ENCODE peak calls at places on chromosomes 4 and X, in seven cellular contexts. Z, Y, N, U, R, F and B are unnamed samples.

GRCh38 chr4:26088433-26088928 is 174.5 kb downstream of the SMIM20 start:
- DNase-seq in Z (no peak), Y (peak), N (no peak), U (no peak), R (no peak), F (peak), B (peak)

GRCh38 chr4:100504086-100504874 is 13.5 kb downstream of the EMCN start:
- DNase-seq in Z (no peak), Y (peak), N (no peak), U (no peak), R (no peak), F (no peak), B (no peak)

GRCh38 chr4:80507507-80507906 is 172.0 kb downstream of the CFAP299 start:
- DNase-seq in Z (no peak), Y (no peak), N (no peak), U (no peak), R (no peak), F (no peak), B (no peak)

GRCh38 chr4:113560579-113560978 is 201.0 kb downstream of the CAMK2D start:
- DNase-seq in Z (no peak), Y (peak), N (no peak), U (no peak), R (no peak), F (no peak), B (peak)

GRCh38 chr4:89482248-89482647 is 174.6 kb upstream of the GPRIN3 start:
- DNase-seq in Z (peak), Y (peak), N (peak), U (peak), R (no peak), F (peak), B (peak)

GRCh38 chr4:8144359-8144758 is 14.3 kb downstream of the ABLIM2 start:
- DNase-seq in Z (peak), Y (peak), N (no peak), U (no peak), R (no peak), F (no peak), B (peak)

GRCh38 chr4:78244691-78245485 is 187.8 kb downstream of the FRAS1 start:
- DNase-seq in Z (no peak), Y (no peak), N (no peak), U (no peak), R (no peak), F (peak), B (no peak)

GRCh38 chr4:38894340-38894982 is 26.9 kb downstream of the FAM114A1 start:
- DNase-seq in Z (no peak), Y (peak), N (no peak), U (peak), R (no peak), F (no peak), B (no peak)

GRCh38 chr4:152209772-152210493 is 326.0 kb downstream of the FBXW7 start:
- DNase-seq in Z (no peak), Y (no peak), N (no peak), U (no peak), R (no peak), F (no peak), B (no peak)

DNA sequence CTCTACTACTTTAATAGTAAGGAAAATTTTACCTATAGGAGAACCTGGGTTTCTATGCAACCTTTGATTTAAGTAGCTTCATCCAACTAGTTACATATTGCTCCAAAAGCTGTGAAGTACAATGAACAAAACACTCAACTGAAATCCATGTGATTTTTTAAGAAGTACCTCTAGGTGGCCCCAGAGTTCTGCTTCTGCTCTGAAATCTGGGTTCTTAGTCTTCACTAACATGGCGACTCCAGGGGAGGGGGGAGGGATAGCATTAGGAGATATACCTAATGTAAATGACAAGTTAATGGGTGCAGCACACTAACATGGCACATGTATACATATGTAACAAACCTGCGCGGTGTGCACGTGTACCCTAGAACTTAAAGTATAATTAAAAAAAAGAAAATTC is 73.4 kb upstream of the MAGEB2 start:
- DNase-seq in Z (peak), Y (peak), N (peak), U (peak), R (no peak), F (peak), B (peak)
- TF ChIP-seq CTCF in Z (peak), Y (peak), N (peak), U (peak), R (no peak), F (peak), B (peak)

DNA sequence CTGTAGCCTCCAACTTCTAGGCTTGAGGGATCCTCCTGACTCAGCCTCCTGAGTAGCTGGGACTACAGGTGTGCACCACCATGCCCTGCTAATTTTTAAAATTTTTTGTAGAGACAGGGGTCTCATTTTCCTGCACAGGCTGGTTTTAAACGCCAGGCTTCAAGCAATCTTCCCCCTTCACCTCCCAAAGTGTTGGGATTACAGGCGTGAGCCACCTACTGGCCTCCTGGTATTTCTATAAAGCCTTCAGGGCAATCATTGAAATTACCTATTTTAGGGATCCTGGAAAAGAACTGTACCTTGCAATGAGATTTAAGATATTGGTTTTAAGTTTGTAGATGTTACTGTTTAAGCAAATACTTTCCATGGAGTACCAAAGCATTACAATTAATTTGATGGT is 13.5 kb upstream of the PLS3 start:
- DNase-seq in Z (peak), Y (no peak), N (no peak), U (no peak), R (no peak), F (no peak), B (no peak)
- TF ChIP-seq CTCF in Z (peak), Y (peak), N (no peak), U (peak), R (no peak), F (peak), B (peak)

DNA sequence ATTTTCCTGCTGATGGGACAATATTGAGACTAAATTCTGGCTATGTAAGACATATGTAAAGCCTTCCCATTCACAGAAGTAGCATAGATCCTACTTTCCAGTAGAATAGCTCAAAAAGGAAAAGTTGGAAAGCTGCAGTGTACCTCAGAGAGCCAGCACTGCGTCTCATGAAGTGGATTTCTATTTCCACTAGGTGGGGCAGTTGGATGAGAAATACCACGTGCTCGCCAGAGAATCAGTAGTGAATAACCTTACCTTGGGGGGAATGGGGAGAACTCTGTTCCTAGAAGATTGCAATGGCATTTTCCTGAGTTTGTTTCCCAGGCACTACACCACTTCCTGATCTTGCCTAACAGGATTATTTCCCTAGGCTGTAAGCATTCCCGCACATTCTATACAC is 907.1 kb downstream of the FSTL5 start:
- DNase-seq in Z (peak), Y (peak), N (peak), U (peak), R (no peak), F (no peak), B (no peak)
- TF ChIP-seq CTCF in Z (peak), Y (peak), N (peak), U (peak), R (no peak), F (no peak), B (peak)

GRCh38 chrX:128816919-128817318 is 706.4 kb downstream of the SMARCA1 start:
- DNase-seq in Z (peak), Y (peak), N (peak), U (no peak), R (no peak), F (no peak), B (no peak)
- TF ChIP-seq CTCF in Z (peak), Y (no peak), N (peak), U (peak), R (no peak), F (peak), B (peak)

GRCh38 chr4:180960758-180961401 is 1282.3 kb upstream of the TENM3 start:
- DNase-seq in Z (peak), Y (no peak), N (no peak), U (no peak), R (no peak), F (peak), B (no peak)
- TF ChIP-seq CTCF in Z (peak), Y (no peak), N (peak), U (no peak), R (no peak), F (peak), B (no peak)

GRCh38 chr4:3434891-3435683 is 6.7 kb upstream of the HGFAC start:
- DNase-seq in Z (peak), Y (peak), N (no peak), U (no peak), R (no peak), F (no peak), B (no peak)
- TF ChIP-seq CTCF in Z (peak), Y (peak), N (peak), U (no peak), R (no peak), F (no peak), B (no peak)

GRCh38 chr4:102610007-102610406 is 108.8 kb downstream of the NFKB1 start:
- DNase-seq in Z (no peak), Y (peak), N (no peak), U (no peak), R (no peak), F (peak), B (peak)
- TF ChIP-seq CTCF in Z (peak), Y (peak), N (peak), U (peak), R (no peak), F (peak), B (peak)

GRCh38 chrX:72715546-72715945 is 1.4 kb upstream of the PHKA1 start:
- DNase-seq in Z (no peak), Y (no peak), N (no peak), U (no peak), R (no peak), F (no peak), B (no peak)

GRCh38 chrX:72712094-72712755 is 1.9 kb downstream of the PHKA1 start:
- DNase-seq in Z (no peak), Y (peak), N (peak), U (no peak), R (no peak), F (peak), B (peak)

GRCh38 chrX:72716766-72717165 is 2.7 kb upstream of the PHKA1 start:
- DNase-seq in Z (no peak), Y (no peak), N (no peak), U (peak), R (no peak), F (peak), B (no peak)

GRCh38 chrX:72713130-72713529 is 976 bp downstream of the PHKA1 start:
- DNase-seq in Z (no peak), Y (peak), N (no peak), U (no peak), R (no peak), F (peak), B (no peak)

DNA sequence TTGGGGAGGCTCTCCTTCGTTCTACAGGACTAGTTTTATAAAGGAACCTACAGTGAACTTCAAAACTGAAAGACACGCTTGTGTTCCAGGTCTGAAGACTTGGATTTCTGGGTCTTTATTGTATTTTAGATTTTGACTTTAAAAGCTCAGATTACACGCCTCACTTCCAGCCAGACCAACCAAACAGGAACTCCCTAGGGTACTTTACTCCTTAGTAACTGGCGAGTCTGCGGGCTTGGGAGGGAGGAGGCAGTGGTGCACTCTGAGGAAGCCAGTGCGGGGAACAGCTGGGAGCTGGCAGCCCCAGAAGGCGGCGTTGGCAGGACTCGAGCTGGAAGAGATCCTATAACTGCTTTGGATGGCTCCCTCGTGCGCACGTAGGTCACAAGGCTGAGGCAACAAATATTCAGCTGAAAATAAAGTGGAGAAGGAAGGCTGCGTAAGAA is 388 bp upstream of the PHKA1 start:
- DNase-seq in Z (peak), Y (peak), N (no peak), U (peak), R (no peak), F (peak), B (peak)
- TF ChIP-seq CTCF in Z (no peak), Y (peak), N (no peak), U (no peak), R (no peak), F (no peak), B (no peak)

GRCh38 chr4:154082760-154083530 is 294.1 kb upstream of the SFRP2 start:
- DNase-seq in Z (peak), Y (peak), N (no peak), U (peak), R (no peak), F (peak), B (peak)
- TF ChIP-seq CTCF in Z (peak), Y (peak), N (peak), U (no peak), R (no peak), F (peak), B (peak)